ENCODE peak calls at places on chromosomes 16 and 17, in four cellular contexts. B, J, D and F are unnamed samples.
A peak's percentile ranks its signal among the peaks of the same experiment; 100 is the strongest.

GRCh38 chr17:43854498-43854897 is 7.5 kb downstream of the CD300LG start:
- DNase-seq in B (no peak), J (no peak), D (no peak), F (no peak)

GRCh38 chr16:88026964-88027938 is 76.0 kb downstream of the BANP start:
- DNase-seq in B (no peak), J (no peak), D (no peak), F (no peak)

GRCh38 chr16:85612801-85613608 is at the start of gene GSE1:
- DNase-seq in B (peak; percentile 68), J (no peak), D (peak; percentile 88), F (peak; percentile 97)

GRCh38 chr16:83913234-83913633 is 14.3 kb downstream of the MLYCD start:
- DNase-seq in B (no peak), J (no peak), D (no peak), F (no peak)

GRCh38 chr16:75938818-75939217 is 212.5 kb upstream of the CPHXL start:
- DNase-seq in B (peak; percentile 67), J (no peak), D (peak; percentile 28), F (no peak)

GRCh38 chr17:30234954-30235353 is 543 bp downstream of the SLC6A4 start:
- DNase-seq in B (no peak), J (no peak), D (no peak), F (no peak)

GRCh38 chr16:58511933-58512815 is 3.1 kb upstream of the SETD6 start:
- DNase-seq in B (peak; percentile 55), J (no peak), D (peak; percentile 38), F (peak; percentile 84)

GRCh38 chr16:81518439-81518757 is 73.8 kb downstream of the CMIP start:
- DNase-seq in B (no peak), J (no peak), D (no peak), F (no peak)

GRCh38 chr17:33390479-33391027 is 97.5 kb upstream of the ASIC2 start:
- DNase-seq in B (no peak), J (no peak), D (no peak), F (no peak)

GRCh38 chr16:70331588-70332358 is 14.9 kb upstream of the DDX19A start:
- DNase-seq in B (no peak), J (no peak), D (no peak), F (no peak)

GRCh38 chr16:69371564-69371963 is 14.2 kb downstream of the TERF2 start:
- DNase-seq in B (no peak), J (no peak), D (no peak), F (no peak)

GRCh38 chr17:48738803-48739526 is 10.4 kb upstream of the HOXB13 start:
- DNase-seq in B (no peak), J (no peak), D (no peak), F (no peak)

GRCh38 chr17:67156269-67157199 is 88.5 kb downstream of the HELZ start:
- DNase-seq in B (peak; percentile 14), J (no peak), D (peak; percentile 53), F (no peak)

GRCh38 chr16:27337024-27337423 is 23.2 kb downstream of the IL4R start:
- DNase-seq in B (no peak), J (no peak), D (no peak), F (no peak)

GRCh38 chr16:80299416-80299815 is 241.4 kb upstream of the DYNLRB2 start:
- DNase-seq in B (no peak), J (no peak), D (no peak), F (no peak)

GRCh38 chr16:74591914-74592650 is 14.8 kb downstream of the GLG1 start:
- DNase-seq in B (no peak), J (no peak), D (no peak), F (no peak)

GRCh38 chr16:57528499-57529323 is 7.7 kb downstream of the CCDC102A start:
- DNase-seq in B (no peak), J (no peak), D (no peak), F (peak; percentile 85)

GRCh38 chr16:80924372-80924978 is 82.2 kb downstream of the CMC2 start:
- DNase-seq in B (peak; percentile 43), J (no peak), D (peak; percentile 16), F (peak; percentile 67)

GRCh38 chr17:7572338-7572587 is 7.2 kb upstream of the CD68 start:
- DNase-seq in B (no peak), J (no peak), D (no peak), F (no peak)

GRCh38 chr16:75471723-75472634 is 7.5 kb upstream of the TMEM170A start:
- DNase-seq in B (peak; percentile 64), J (no peak), D (peak; percentile 55), F (peak; percentile 68)

GRCh38 chr17:70310251-70310672 is 140.9 kb downstream of the KCNJ2 start:
- DNase-seq in B (no peak), J (no peak), D (no peak), F (no peak)

GRCh38 chr16:68420366-68420765 is 27.9 kb downstream of the SMPD3 start:
- DNase-seq in B (no peak), J (no peak), D (no peak), F (no peak)

GRCh38 chr17:47818002-47818695 is 3.4 kb downstream of the OSBPL7 start:
- DNase-seq in B (no peak), J (no peak), D (no peak), F (no peak)

GRCh38 chr16:89357055-89357454 is 133.3 kb downstream of the ANKRD11 start:
- DNase-seq in B (no peak), J (no peak), D (peak; percentile 49), F (no peak)

GRCh38 chr16:46830417-46830901 is 521 bp downstream of the C16orf87 start:
- DNase-seq in B (no peak), J (no peak), D (no peak), F (peak; percentile 54)

GRCh38 chr17:72097144-72097543 is 23.7 kb upstream of the SOX9 start:
- DNase-seq in B (no peak), J (no peak), D (peak; percentile 89), F (no peak)

GRCh38 chr16:49756971-49757743 is 98.8 kb downstream of the ZNF423 start:
- DNase-seq in B (no peak), J (no peak), D (no peak), F (no peak)

GRCh38 chr17:48472485-48473281 is 42.7 kb upstream of the SKAP1 start:
- DNase-seq in B (peak; percentile 94), J (no peak), D (peak; percentile 67), F (no peak)

GRCh38 chr17:79840204-79840988 is 1.2 kb upstream of the CBX4 start:
- DNase-seq in B (peak; percentile 31), J (no peak), D (no peak), F (peak; percentile 60)

GRCh38 chr17:40818343-40818732 is 4.1 kb downstream of the KRT10 start:
- DNase-seq in B (no peak), J (no peak), D (no peak), F (no peak)

DNA sequence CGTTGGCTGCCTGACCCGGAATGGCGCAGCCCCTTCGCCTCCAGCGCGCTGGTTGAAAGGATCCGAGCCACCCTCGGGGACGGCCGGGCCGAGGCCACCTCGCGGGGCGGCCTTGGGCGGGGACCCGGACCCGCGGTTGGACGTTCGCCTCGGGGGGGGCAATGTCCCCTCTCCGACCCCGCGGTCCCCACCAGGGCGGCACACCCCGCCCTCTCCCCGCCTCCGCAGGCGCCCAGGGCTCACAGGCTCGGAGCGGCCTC is 1.0 kb upstream of the SOX8 start:
- DNase-seq in B (no peak), J (no peak), D (no peak), F (no peak)
- H3K4me3 ChIP-seq in B (peak overlapping the region; percentile 25), J (peak overlapping the region; percentile 75), D (no peak overlapping the region), F (peak overlapping the region; percentile 39)

GRCh38 chr17:21674242-21674731 is 18.0 kb upstream of the KCNJ18 start:
- DNase-seq in B (no peak), J (no peak), D (no peak), F (no peak)
- H3K9ac ChIP-seq in B (no peak overlapping the region), J (no peak overlapping the region), D (no peak overlapping the region), F (no peak overlapping the region)

GRCh38 chr17:78121801-78122220 is 6.7 kb downstream of the TMC6 start:
- DNase-seq in B (no peak), J (no peak), D (no peak), F (no peak)
- H3K36me3 ChIP-seq in B (no peaks in the 10 kb centered on the region), J (peaks cover 3% of the 10 kb centered on the region), D (no peaks in the 10 kb centered on the region), F (peaks cover 5% of the 10 kb centered on the region)

DNA sequence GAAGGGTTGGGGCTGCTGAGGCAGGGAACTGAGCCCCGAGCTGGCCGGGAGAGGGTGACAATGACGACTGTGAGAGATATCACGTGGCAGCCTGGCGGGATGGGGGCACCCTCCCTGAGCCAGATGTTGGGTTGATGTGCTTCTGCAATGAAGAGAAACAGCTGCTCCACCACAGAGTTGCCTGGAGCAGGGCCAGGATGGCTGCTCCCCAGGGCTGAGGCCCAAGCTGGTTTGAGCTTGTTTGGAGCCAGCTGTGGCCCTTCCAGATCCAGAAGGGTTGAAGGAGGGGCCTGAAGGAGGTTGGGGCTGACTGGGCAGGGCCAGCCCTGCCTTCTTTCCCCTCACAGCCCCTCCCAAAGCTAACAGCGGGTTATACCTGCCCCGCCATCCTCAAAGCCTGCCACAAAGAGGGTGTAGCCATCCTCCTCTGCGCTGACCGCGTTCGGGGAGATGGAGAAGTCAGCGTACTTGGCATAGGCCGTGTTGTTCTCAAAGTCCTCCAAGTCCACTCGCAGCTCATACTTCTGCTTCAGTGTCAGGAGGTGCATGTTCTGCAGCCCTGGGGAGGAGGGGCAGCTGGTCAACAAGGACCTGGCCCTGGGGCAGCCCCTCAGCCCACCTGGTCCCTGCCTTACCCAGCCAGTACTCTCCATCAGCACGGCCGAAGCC is 2.1 kb downstream of the MFAP4 start:
- DNase-seq in B (peak; percentile 91), J (peak; percentile 44), D (no peak), F (peak; percentile 94)
- H3K4me3 ChIP-seq in B (no peak overlapping the region), J (peak overlapping the region; percentile 84), D (no peak overlapping the region), F (no peak overlapping the region)

GRCh38 chr16:23712976-23713375 is at the start of gene ERN2:
- DNase-seq in B (no peak), J (no peak), D (no peak), F (peak; percentile 87)
- H3K9ac ChIP-seq in B (no peak within 1 kb of the TSS), J (no peak within 1 kb of the TSS), D (no peak within 1 kb of the TSS), F (peak within 1 kb of the TSS; percentile 81)

DNA sequence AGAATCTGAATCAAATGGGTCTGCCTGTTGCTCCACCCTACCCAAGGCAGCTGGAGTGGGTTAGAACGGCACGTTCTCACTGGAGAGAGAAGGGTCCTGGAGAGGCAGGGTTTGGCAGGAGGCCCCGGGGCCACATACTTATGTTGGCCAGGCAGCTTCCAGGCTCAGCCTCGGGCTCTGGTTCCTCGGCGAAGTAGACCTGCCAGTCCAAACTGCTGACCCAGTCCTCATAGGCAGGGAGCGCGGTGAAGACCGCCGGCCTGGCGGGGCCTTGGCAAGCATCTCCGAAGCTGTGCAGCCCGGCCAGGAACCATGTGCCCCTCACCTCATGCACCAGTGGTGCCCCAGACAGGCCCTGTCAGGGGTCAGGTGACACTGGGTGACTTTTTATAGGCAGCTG is 4.8 kb downstream of the PRSS53 start:
- DNase-seq in B (no peak), J (no peak), D (no peak), F (no peak)
- H3K36me3 ChIP-seq in B (peaks cover 70% of the 10 kb centered on the region), J (peaks cover 17% of the 10 kb centered on the region), D (no peaks in the 10 kb centered on the region), F (peaks cover 5% of the 10 kb centered on the region)

DNA sequence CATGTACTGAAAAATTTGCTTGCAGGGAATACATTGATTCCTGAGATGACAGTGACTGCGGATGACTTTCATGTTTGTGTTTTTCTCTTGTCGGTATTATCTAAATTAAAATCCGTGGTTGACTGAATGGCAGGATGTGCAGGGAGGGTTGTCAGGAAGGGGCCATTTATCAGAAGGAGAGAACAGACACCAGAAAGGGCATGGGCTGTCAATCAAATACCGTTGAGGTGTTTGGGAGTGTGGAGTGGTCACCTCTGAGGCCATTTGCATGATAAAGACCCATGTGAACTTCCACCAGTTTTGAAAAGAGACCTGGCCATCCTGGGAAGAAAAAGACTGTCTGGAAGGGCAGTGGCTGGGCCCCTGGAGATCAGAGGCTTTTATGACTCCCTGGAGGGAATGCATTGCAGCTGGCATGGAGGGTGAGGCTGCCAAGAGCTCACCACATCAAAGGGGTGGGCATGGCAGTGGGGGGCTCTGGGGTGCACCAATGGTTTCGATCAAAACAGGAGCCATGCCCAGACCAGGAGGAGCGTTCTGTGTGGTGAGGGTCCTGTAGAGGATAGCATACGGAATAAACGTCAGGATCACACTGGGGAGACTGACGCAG is 67.1 kb downstream of the CYLD start:
- DNase-seq in B (no peak), J (no peak), D (no peak), F (no peak)
- H3K4me3 ChIP-seq in B (no peak overlapping the region), J (no peak overlapping the region), D (no peak overlapping the region), F (no peak overlapping the region)